ENCODE peak calls at places on chromosomes 11 and 22, in seven cellular contexts. D, A, P, O, J, C and T are unnamed samples.

GRCh38 chr11:3123316-3123715 is 41.8 kb downstream of the OSBPL5 start:
- DNase-seq in D (no peak), A (no peak), P (peak), O (peak), J (no peak), C (no peak), T (peak)

GRCh38 chr22:29798318-29798717 is 31.1 kb downstream of the UQCR10 start:
- DNase-seq in D (no peak), A (no peak), P (no peak), O (no peak), J (no peak), C (no peak), T (no peak)

GRCh38 chr11:132627981-132628380 is 904.3 kb downstream of the OPCML start:
- DNase-seq in D (no peak), A (no peak), P (no peak), O (no peak), J (no peak), C (no peak), T (no peak)

GRCh38 chr22:22082960-22083359 is 100.4 kb upstream of the TOP3B start:
- DNase-seq in D (no peak), A (no peak), P (no peak), O (no peak), J (no peak), C (no peak), T (no peak)

GRCh38 chr11:26865703-26866102 is 128.2 kb upstream of the FIBIN start:
- DNase-seq in D (no peak), A (no peak), P (no peak), O (no peak), J (no peak), C (no peak), T (no peak)

GRCh38 chr11:1967641-1968225 is 20.6 kb downstream of the MRPL23 start:
- DNase-seq in D (no peak), A (no peak), P (no peak), O (no peak), J (no peak), C (no peak), T (no peak)

GRCh38 chr11:22460181-22460580 is 122.0 kb downstream of the SLC17A6 start:
- DNase-seq in D (no peak), A (no peak), P (no peak), O (no peak), J (peak), C (no peak), T (no peak)

GRCh38 chr11:122556605-122557004 is 98.9 kb upstream of the UBASH3B start:
- DNase-seq in D (no peak), A (no peak), P (peak), O (peak), J (no peak), C (peak), T (peak)

GRCh38 chr11:27718346-27718852 is 18.1 kb upstream of the BDNF start:
- DNase-seq in D (peak), A (no peak), P (peak), O (peak), J (no peak), C (no peak), T (peak)

GRCh38 chr11:1163911-1164735 is 6.4 kb downstream of the MUC5AC start:
- DNase-seq in D (no peak), A (no peak), P (peak), O (no peak), J (no peak), C (no peak), T (no peak)

GRCh38 chr11:77081976-77082836 is 15.4 kb downstream of the CAPN5 start:
- DNase-seq in D (no peak), A (no peak), P (peak), O (no peak), J (no peak), C (no peak), T (no peak)

GRCh38 chr11:518463-519202 is 11.6 kb upstream of the RNH1 start:
- DNase-seq in D (peak), A (peak), P (peak), O (no peak), J (peak), C (peak), T (peak)

GRCh38 chr11:110123003-110123402 is 29.8 kb downstream of the ZC3H12C start:
- DNase-seq in D (no peak), A (no peak), P (no peak), O (no peak), J (no peak), C (no peak), T (no peak)

GRCh38 chr11:73729594-73730206 is 31.2 kb downstream of the RAB6A start:
- DNase-seq in D (no peak), A (no peak), P (peak), O (peak), J (no peak), C (no peak), T (peak)

GRCh38 chr22:28398987-28399386 is 280.7 kb downstream of the TTC28 start:
- DNase-seq in D (no peak), A (no peak), P (no peak), O (no peak), J (no peak), C (no peak), T (no peak)

GRCh38 chr22:29700949-29701927 is 18.6 kb upstream of the CABP7 start:
- DNase-seq in D (peak), A (no peak), P (peak), O (no peak), J (no peak), C (peak), T (no peak)

GRCh38 chr11:107457205-107457557 is 444 bp downstream of the CWF19L2 start:
- DNase-seq in D (no peak), A (no peak), P (no peak), O (no peak), J (no peak), C (peak), T (no peak)

GRCh38 chr22:37165066-37165465 is 15.3 kb upstream of the IL2RB start:
- DNase-seq in D (no peak), A (no peak), P (no peak), O (no peak), J (no peak), C (no peak), T (no peak)

GRCh38 chr11:12744831-12745502 is 70.7 kb downstream of the TEAD1 start:
- DNase-seq in D (peak), A (no peak), P (no peak), O (no peak), J (no peak), C (no peak), T (no peak)

GRCh38 chr11:83272627-83273026 is 13.5 kb downstream of the CCDC90B start:
- DNase-seq in D (peak), A (no peak), P (no peak), O (no peak), J (no peak), C (no peak), T (no peak)

GRCh38 chr22:18056161-18056666 is 21.6 kb upstream of the PEX26 start:
- DNase-seq in D (peak), A (no peak), P (no peak), O (peak), J (no peak), C (no peak), T (peak)

GRCh38 chr11:79438631-79439429 is 2.0 kb downstream of the TENM4 start:
- DNase-seq in D (no peak), A (no peak), P (peak), O (peak), J (no peak), C (peak), T (no peak)

GRCh38 chr22:20658433-20659222 is 115.3 kb upstream of the SERPIND1 start:
- DNase-seq in D (no peak), A (no peak), P (no peak), O (no peak), J (no peak), C (no peak), T (no peak)

GRCh38 chr11:117117681-117118080 is 19.5 kb upstream of the SIK3 start:
- DNase-seq in D (no peak), A (no peak), P (no peak), O (no peak), J (no peak), C (no peak), T (no peak)

GRCh38 chr22:49214976-49215375 is 612.7 kb downstream of the BRD1 start:
- DNase-seq in D (no peak), A (peak), P (peak), O (no peak), J (no peak), C (no peak), T (no peak)

GRCh38 chr22:24200616-24201212 is 19.4 kb downstream of the SUSD2 start:
- DNase-seq in D (peak), A (no peak), P (no peak), O (no peak), J (no peak), C (no peak), T (no peak)

GRCh38 chr11:99316761-99317475 is 296.2 kb downstream of the CNTN5 start:
- DNase-seq in D (no peak), A (no peak), P (no peak), O (no peak), J (no peak), C (no peak), T (no peak)

GRCh38 chr11:3849297-3849874 is 6.1 kb upstream of the STIM1 start:
- DNase-seq in D (peak), A (no peak), P (no peak), O (no peak), J (no peak), C (no peak), T (no peak)

GRCh38 chr11:119460582-119460981 is 37.6 kb upstream of the THY1 start:
- DNase-seq in D (no peak), A (no peak), P (no peak), O (no peak), J (no peak), C (no peak), T (no peak)

GRCh38 chr11:55707029-55707428 is 45.0 kb downstream of the OR4C6 start:
- DNase-seq in D (peak), A (no peak), P (no peak), O (no peak), J (no peak), C (no peak), T (peak)

GRCh38 chr11:86952933-86953637 is 2.1 kb downstream of the FZD4 start:
- DNase-seq in D (no peak), A (no peak), P (no peak), O (no peak), J (no peak), C (no peak), T (no peak)